ENCODE peak calls at places on chromosomes 6 and 20, in four cellular contexts. Y is HepG2, Q is HCT116, P is K562. J is an unnamed sample.

GRCh38 chr6:37648465-37649330 is 49.0 kb downstream of the MDGA1 start:
- DNase-seq in P (peak; percentile 72), Y (no peak), Q (peak; percentile 47), J (no peak)

GRCh38 chr6:33630014-33630413 is 8.9 kb downstream of the ITPR3 start:
- DNase-seq in Q (no peak), Y (no peak), P (no peak), J (no peak)

GRCh38 chr6:13908955-13909381 is 15.8 kb upstream of the RNF182 start:
- DNase-seq in Y (peak; percentile 55), Q (peak; percentile 71), P (peak; percentile 85), J (no peak)

GRCh38 chr6:159306134-159306537 is 136.9 kb downstream of the FNDC1 start:
- DNase-seq in Q (no peak), P (no peak), Y (peak; percentile 30), J (no peak)

GRCh38 chr6:25620391-25620790 is 31.6 kb upstream of the SCGN start:
- DNase-seq in Y (no peak), Q (no peak), P (no peak), J (no peak)

GRCh38 chr6:101465871-101466270 is 72.4 kb downstream of the GRIK2 start:
- DNase-seq in Q (no peak), Y (no peak), P (no peak), J (no peak)

GRCh38 chr20:32918751-32919150 is 60.0 kb downstream of the EFCAB8 start:
- DNase-seq in Q (no peak), Y (no peak), P (no peak), J (no peak)

GRCh38 chr6:27260339-27260738 is 12.8 kb downstream of the PRSS16 start:
- DNase-seq in P (no peak), Q (no peak), Y (no peak), J (no peak)

GRCh38 chr20:46970937-46971630 is 76.4 kb downstream of the EYA2 start:
- DNase-seq in Y (peak; percentile 21), P (peak; percentile 51), Q (peak; percentile 95), J (peak; percentile 32)

GRCh38 chr6:32945106-32945761 is 4.4 kb upstream of the HLA-DMB start:
- DNase-seq in P (no peak), Y (no peak), Q (no peak), J (no peak)

GRCh38 chr20:36569847-36570429 is 3.5 kb upstream of the TGIF2 start:
- DNase-seq in Q (no peak), Y (no peak), P (peak; percentile 56), J (no peak)

DNA sequence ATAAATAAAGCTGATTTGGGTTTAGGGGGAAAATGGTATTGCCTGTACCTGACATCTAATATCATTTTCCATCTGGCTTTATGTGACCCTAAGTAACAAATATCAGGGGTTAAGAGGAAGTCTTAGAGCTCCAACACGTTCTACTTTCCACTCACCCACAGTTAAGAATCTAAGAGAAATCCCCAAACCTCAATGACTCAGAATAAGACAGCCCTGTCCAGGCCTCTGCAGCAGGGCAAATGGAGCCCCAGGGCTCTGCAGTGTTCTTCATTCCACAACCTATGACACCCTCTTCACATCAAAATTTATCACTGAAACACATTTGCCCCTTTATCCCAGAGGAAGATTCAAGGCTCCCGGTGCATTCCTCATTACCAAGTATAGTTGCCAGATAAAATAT is 20.3 kb upstream of the TENT5A start:
- DNase-seq in Q (no peak), P (no peak), Y (no peak), J (no peak)
- TF ChIP-seq SIN3A in Q (no peak), P (no peak), Y (no peak), J (no peak)

GRCh38 chr6:71496018-71496800 is 207.6 kb downstream of the OGFRL1 start:
- DNase-seq in Q (no peak), P (no peak), Y (no peak), J (no peak)
- TF ChIP-seq TCF7L2 in Q (no peak), P (no peak), Y (no peak), J (no peak)

GRCh38 chr6:139655783-139656705 is 281.6 kb upstream of the CITED2 start:
- DNase-seq in Y (peak; percentile 14), Q (peak; percentile 23), P (peak; percentile 33), J (no peak)
- TF ChIP-seq POLR2AphosphoS5 in Y (no peak), Q (no peak), P (no peak), J (no peak)

DNA sequence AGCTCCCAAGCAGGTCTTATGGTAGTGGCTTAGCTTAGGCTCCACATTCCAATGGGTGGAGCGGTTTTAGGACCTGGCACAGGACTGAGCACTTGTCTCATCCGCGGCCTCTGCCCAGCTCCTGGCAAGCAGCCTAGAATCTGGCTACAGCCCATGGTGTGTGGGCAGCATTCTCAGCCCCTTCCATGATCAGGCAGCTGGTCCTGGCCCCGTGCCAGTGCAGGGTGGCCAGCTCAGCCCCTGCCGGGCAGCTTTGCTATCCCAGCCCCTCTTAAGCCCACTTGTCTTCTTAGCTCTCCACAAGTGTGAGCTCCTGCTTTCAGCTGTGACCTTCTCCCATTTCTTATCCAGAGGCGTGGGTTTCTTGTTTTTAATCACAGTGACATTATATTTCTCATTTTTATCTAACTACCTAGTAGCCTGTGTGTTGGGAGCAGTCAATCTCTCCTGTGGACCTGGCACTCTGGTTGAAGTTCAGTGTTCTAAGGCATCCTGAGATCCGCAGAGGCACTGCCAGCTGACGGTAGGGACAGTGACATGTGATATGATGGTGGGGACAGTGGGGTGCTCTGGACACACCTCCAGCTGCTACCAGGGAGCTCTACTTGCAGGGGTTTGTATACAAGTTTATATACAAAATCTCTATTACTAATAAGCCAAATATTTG is 119.9 kb upstream of the PRND start:
- DNase-seq in Y (no peak), P (no peak), Q (peak; percentile 44), J (no peak)
- TF ChIP-seq SIN3A in Y (no peak), P (no peak), Q (no peak), J (no peak)

DNA sequence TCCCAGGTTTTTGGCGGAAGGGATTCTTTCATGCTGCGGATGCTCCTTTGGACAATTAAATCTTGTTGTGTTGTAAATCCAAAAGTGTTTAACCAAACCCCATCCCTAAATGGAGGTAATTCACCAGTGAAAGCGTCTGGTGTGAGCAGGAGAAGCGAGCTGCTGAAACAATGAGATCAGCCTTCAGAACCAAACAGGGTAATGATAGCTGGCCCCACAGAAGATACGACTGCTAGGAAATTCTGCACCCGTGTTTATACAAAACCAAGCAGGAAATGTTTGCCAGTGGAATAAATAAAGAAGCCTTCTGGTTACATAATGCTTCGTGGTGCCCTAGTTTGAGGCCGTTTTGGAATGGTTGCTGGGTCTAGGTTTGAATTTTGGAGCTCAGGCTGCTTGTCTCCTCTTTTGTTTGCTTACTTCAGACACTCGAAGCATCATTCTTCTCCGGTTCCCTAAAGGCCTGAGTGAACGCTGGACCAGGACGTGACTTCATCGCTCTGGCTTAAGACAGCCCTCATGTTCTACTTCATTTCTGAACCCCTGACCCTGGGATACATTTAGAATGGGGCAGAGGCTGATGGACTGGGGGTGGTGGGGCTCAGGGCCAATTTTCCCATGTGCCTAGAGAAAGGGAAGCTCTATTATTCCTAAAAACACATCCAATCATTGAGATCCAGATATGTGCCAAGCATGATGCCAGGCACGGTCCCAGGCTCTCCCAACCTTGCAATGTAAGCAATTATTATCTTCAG is 61.6 kb upstream of the JAG1 start:
- DNase-seq in Y (no peak), P (no peak), Q (no peak), J (no peak)
- TF ChIP-seq TCF7L2 in Y (no peak), P (no peak), Q (no peak), J (no peak)

GRCh38 chr6:22147983-22148797 is 148.6 kb downstream of the PRL start:
- DNase-seq in Y (peak; percentile 78), P (no peak), Q (no peak), J (no peak)
- TF ChIP-seq POLR2AphosphoS5 in Y (no peak), P (no peak), Q (no peak), J (peak; percentile 26)

GRCh38 chr6:169959129-169960002 is 207.9 kb downstream of the ERMARD start:
- DNase-seq in Q (no peak), Y (no peak), P (no peak), J (no peak)
- TF ChIP-seq SIN3A in Q (no peak), Y (no peak), P (no peak), J (no peak)

DNA sequence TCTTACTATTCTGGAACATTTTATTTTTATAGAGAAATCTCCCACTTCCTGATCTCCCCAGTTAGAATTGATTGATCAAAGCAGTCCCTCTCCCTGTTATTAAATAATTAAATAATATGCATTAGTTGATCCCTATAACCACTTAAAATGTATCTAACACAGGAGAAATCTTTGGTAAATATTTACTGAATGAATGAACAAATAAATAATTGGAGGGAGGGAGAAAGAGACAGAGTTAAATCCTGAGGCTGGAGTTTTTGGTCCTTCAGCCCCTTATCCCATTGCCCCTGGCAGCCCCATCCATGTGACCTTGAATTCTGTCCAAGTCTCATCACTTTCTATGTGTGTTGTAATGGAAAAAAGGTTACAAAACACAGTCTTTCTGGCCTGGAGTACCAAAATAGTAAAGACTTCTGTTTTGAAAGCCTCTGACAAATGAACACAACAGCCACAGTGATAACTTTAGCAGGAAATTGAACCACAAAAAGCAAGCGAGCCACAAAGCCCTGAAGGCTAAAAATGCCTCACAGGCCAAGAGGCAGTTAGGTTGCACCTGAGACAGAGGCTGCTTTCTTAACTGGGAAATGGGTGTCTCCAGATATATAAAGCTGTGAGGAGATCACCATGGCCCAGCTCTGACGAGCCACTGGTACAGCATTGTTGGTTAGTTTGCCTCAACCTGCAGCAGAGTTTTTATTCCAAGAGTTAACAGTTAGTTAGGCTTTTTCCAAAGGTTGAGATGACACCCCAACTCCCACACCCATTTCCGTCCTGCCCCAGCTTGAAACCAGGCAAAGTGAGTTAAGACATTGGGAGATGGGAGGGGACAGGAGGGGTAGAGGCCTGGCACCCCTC is 11.3 kb downstream of the NT5E start:
- DNase-seq in Q (no peak), P (no peak), Y (peak; percentile 45), J (no peak)
- TF ChIP-seq TCF7L2 in Q (no peak), P (no peak), Y (no peak), J (no peak)

DNA sequence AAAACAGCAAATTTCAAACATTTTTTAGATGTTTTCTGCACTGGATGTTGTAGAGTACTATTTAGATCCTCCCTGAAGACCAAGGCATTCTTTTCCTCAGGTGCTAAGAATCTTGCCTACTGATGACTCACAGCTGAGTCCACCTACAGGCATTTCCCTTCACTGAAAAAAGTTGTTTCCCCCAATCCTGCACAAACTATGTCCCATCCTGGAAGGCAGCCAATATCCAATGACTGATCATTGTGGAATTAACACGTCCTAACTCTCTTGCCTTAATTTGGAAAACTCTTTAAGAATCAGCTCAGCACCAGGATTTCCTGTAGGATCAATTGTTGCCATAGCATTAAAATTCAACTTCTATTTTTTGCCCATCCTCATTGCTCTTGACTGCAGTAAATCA is 268.4 kb upstream of the IRAK1BP1 start:
- DNase-seq in P (no peak), Q (peak; percentile 98), Y (no peak), J (peak; percentile 69)
- TF ChIP-seq POLR2AphosphoS5 in P (no peak), Q (peak; percentile 74), Y (no peak), J (no peak)

GRCh38 chr6:82013561-82014275 is 233.8 kb downstream of the IBTK start:
- DNase-seq in P (no peak), Q (no peak), Y (peak; percentile 34), J (no peak)

GRCh38 chr6:82017773-82018172 is 229.8 kb downstream of the IBTK start:
- DNase-seq in P (no peak), Y (no peak), Q (no peak), J (no peak)

GRCh38 chr6:82015043-82015442 is 232.5 kb downstream of the IBTK start:
- DNase-seq in Y (no peak), P (no peak), Q (no peak), J (no peak)

GRCh38 chr6:82015526-82015925 is 232.0 kb downstream of the IBTK start:
- DNase-seq in P (no peak), Y (peak; percentile 22), Q (no peak), J (no peak)

GRCh38 chr6:82017316-82017715 is 230.2 kb downstream of the IBTK start:
- DNase-seq in Y (peak; percentile 79), P (no peak), Q (peak; percentile 55), J (no peak)
- TF ChIP-seq SIN3A in Y (no peak), P (no peak), Q (no peak), J (no peak)

J was measured in Panc1.